ENCODE peak calls at places on chromosome 1, in six cellular contexts. O, D, I, U, N and F are unnamed samples.

GRCh38 chr1:103084176-103084575 is 24.1 kb downstream of the COL11A1 start:
- DNase-seq in D (no peak), O (no peak), N (no peak), U (no peak), I (no peak), F (no peak)

GRCh38 chr1:44616991-44617702 is 57.1 kb downstream of the TMEM53 start:
- DNase-seq in I (no peak), U (no peak), N (no peak), D (peak), O (no peak), F (peak)

GRCh38 chr1:173210273-173210672 is 3.1 kb upstream of the TNFSF4 start:
- DNase-seq in D (no peak), O (no peak), I (no peak), U (no peak), N (no peak), F (no peak)

GRCh38 chr1:206651014-206651413 is 15.7 kb downstream of the DYRK3 start:
- DNase-seq in U (no peak), N (no peak), D (no peak), O (no peak), I (no peak), F (no peak)

GRCh38 chr1:23568608-23569383 is 9.5 kb upstream of the ID3 start:
- DNase-seq in I (no peak), N (no peak), U (no peak), D (no peak), O (no peak), F (no peak)

GRCh38 chr1:168422203-168422848 is 121.5 kb downstream of the XCL2 start:
- DNase-seq in D (no peak), U (no peak), I (no peak), O (no peak), N (no peak), F (no peak)

GRCh38 chr1:25425098-25426085 is 4.8 kb upstream of the RHCE start:
- DNase-seq in I (no peak), U (no peak), D (peak), O (no peak), N (no peak), F (peak)

GRCh38 chr1:231517076-231517475 is 11.4 kb upstream of the TSNAX start:
- DNase-seq in I (no peak), N (no peak), O (no peak), U (no peak), D (no peak), F (no peak)

GRCh38 chr1:15618685-15619525 is 1.6 kb downstream of the DDI2 start:
- DNase-seq in D (peak), N (no peak), U (no peak), O (no peak), I (no peak), F (peak)

GRCh38 chr1:199010933-199011332 is 372.1 kb downstream of the PTPRC start:
- DNase-seq in O (no peak), N (no peak), I (no peak), U (no peak), D (peak), F (peak)

GRCh38 chr1:108117908-108118902 is 81.9 kb downstream of the SLC25A24 start:
- DNase-seq in U (no peak), N (no peak), D (peak), I (no peak), O (no peak), F (peak)